ENCODE peak calls at places on chromosomes 3 and 15, in ten cellular contexts. E is hepatocyte, F is fibroblast of pulmonary artery, N is transverse colon, R is Calu3, U is GM20000, D is neural crest cell, I is testis, P is thoracic aorta, J is MCF 10A. H is an unnamed sample.

GRCh38 chr3:144185291-144185690 is 213.7 kb downstream of the DIPK2A start:
- DNase-seq in E (no peak), F (no peak), N (no peak), R (no peak), U (no peak), D (no peak), I (no peak), P (no peak), J (no peak), H (no peak)

GRCh38 chr15:90893175-90894090 is 9.1 kb downstream of the FES start:
- DNase-seq in E (no peak), F (no peak), N (no peak), R (no peak), U (no peak), D (no peak), I (no peak), P (no peak), J (no peak), H (no peak)

GRCh38 chr3:33131328-33132018 is 17.7 kb downstream of the CRTAP start:
- DNase-seq in E (peak), F (peak), N (no peak), R (peak), U (peak), D (peak), I (peak), P (no peak), J (peak), H (no peak)

GRCh38 chr15:70100495-70101331 is 3.0 kb upstream of the TLE3 start:
- DNase-seq in E (peak), F (peak), N (peak), R (peak), U (peak), D (peak), I (peak), P (no peak), J (peak), H (no peak)

GRCh38 chr3:59424268-59425010 is 374.6 kb upstream of the CFAP20DC start:
- DNase-seq in E (no peak), F (peak), N (no peak), R (no peak), U (peak), D (no peak), I (no peak), P (no peak), J (peak), H (no peak)

GRCh38 chr3:65979152-65979551 is 59.6 kb downstream of the MAGI1 start:
- DNase-seq in E (no peak), F (peak), N (no peak), R (no peak), U (no peak), D (no peak), I (no peak), P (peak), J (no peak), H (no peak)

GRCh38 chr3:46464326-46465195 is at the start of gene LTF:
- DNase-seq in E (no peak), F (no peak), N (no peak), R (no peak), U (no peak), D (no peak), I (no peak), P (no peak), J (no peak), H (no peak)

GRCh38 chr3:196563721-196564225 is 4.6 kb downstream of the WDR53 start:
- DNase-seq in E (no peak), F (peak), N (no peak), R (no peak), U (no peak), D (no peak), I (no peak), P (no peak), J (peak), H (no peak)

GRCh38 chr3:184022323-184022722 is 4.6 kb upstream of the ABCC5 start:
- DNase-seq in E (no peak), F (no peak), N (no peak), R (no peak), U (no peak), D (no peak), I (no peak), P (no peak), J (no peak), H (no peak)

GRCh38 chr3:49164983-49165720 is 979 bp downstream of the CCDC71 start:
- DNase-seq in E (no peak), F (no peak), N (no peak), R (no peak), U (no peak), D (no peak), I (no peak), P (no peak), J (no peak), H (no peak)

GRCh38 chr3:23806322-23807160 is 786 bp downstream of the UBE2E1 start:
- DNase-seq in E (peak), F (peak), N (peak), R (peak), U (peak), D (peak), I (peak), P (no peak), J (no peak), H (no peak)

GRCh38 chr3:42159147-42159546 is 68.0 kb downstream of the TRAK1 start:
- DNase-seq in E (no peak), F (no peak), N (no peak), R (no peak), U (no peak), D (no peak), I (no peak), P (no peak), J (no peak), H (no peak)

GRCh38 chr3:13142552-13143380 is 69.5 kb upstream of the IQSEC1 start:
- DNase-seq in E (no peak), F (no peak), N (peak), R (no peak), U (no peak), D (no peak), I (no peak), P (no peak), J (no peak), H (peak)

GRCh38 chr15:60120100-60120499 is 116.0 kb downstream of the FOXB1 start:
- DNase-seq in E (no peak), F (no peak), N (no peak), R (no peak), U (no peak), D (no peak), I (no peak), P (no peak), J (no peak), H (no peak)

GRCh38 chr15:48096813-48097212 is 24.0 kb upstream of the SLC24A5 start:
- DNase-seq in E (no peak), F (peak), N (no peak), R (no peak), U (no peak), D (no peak), I (no peak), P (no peak), J (peak), H (no peak)

GRCh38 chr15:63348392-63348791 is 33.3 kb downstream of the CA12 start:
- DNase-seq in E (peak), F (peak), N (peak), R (peak), U (no peak), D (no peak), I (peak), P (no peak), J (peak), H (no peak)

GRCh38 chr3:64188810-64189560 is 36.3 kb downstream of the PRICKLE2 start:
- DNase-seq in E (peak), F (peak), N (no peak), R (peak), U (no peak), D (no peak), I (no peak), P (peak), J (peak), H (no peak)

GRCh38 chr3:50168388-50168787 is 13.3 kb downstream of the SEMA3F start:
- DNase-seq in E (no peak), F (no peak), N (no peak), R (no peak), U (no peak), D (no peak), I (no peak), P (no peak), J (no peak), H (no peak)

GRCh38 chr3:196144383-196145105 is 62.7 kb upstream of the TFRC start:
- DNase-seq in E (no peak), F (peak), N (no peak), R (no peak), U (no peak), D (no peak), I (no peak), P (no peak), J (peak), H (no peak)

GRCh38 chr15:64096486-64097431 is 977 bp downstream of the SNX1 start:
- DNase-seq in E (peak), F (peak), N (no peak), R (peak), U (peak), D (no peak), I (no peak), P (no peak), J (peak), H (no peak)

GRCh38 chr3:10927551-10927950 is 65.0 kb upstream of the SLC6A1 start:
- DNase-seq in E (no peak), F (no peak), N (no peak), R (no peak), U (no peak), D (no peak), I (no peak), P (no peak), J (peak), H (no peak)

GRCh38 chr3:102083971-102084370 is 234.7 kb downstream of the NFKBIZ start:
- DNase-seq in E (no peak), F (peak), N (no peak), R (no peak), U (no peak), D (no peak), I (no peak), P (no peak), J (no peak), H (no peak)

GRCh38 chr3:156865732-156866131 is 39.6 kb downstream of the LEKR1 start:
- DNase-seq in E (no peak), F (peak), N (no peak), R (no peak), U (no peak), D (no peak), I (no peak), P (no peak), J (no peak), H (no peak)

GRCh38 chr3:177437513-177438337 is 240.4 kb upstream of the TBL1XR1 start:
- DNase-seq in E (no peak), F (no peak), N (no peak), R (no peak), U (no peak), D (no peak), I (no peak), P (no peak), J (no peak), H (no peak)

GRCh38 chr3:58333206-58334012 is 717 bp downstream of the PXK start:
- DNase-seq in E (peak), F (peak), N (peak), R (peak), U (peak), D (peak), I (peak), P (no peak), J (peak), H (no peak)
- TF ChIP-seq CTCF in E (peak), F (peak), N (no peak), R (no peak), U (peak), D (no peak), I (no peak), P (no peak), J (no peak), H (no peak)

GRCh38 chr3:134378384-134378783 is 4.1 kb upstream of the AMOTL2 start:
- DNase-seq in E (peak), F (peak), N (peak), R (peak), U (peak), D (no peak), I (peak), P (no peak), J (peak), H (no peak)
- TF ChIP-seq CTCF in E (peak), F (peak), N (peak), R (peak), U (no peak), D (peak), I (no peak), P (peak), J (no peak), H (no peak)

GRCh38 chr3:168951368-168951767 is 712.1 kb downstream of the MECOM start:
- DNase-seq in E (no peak), F (no peak), N (no peak), R (peak), U (no peak), D (no peak), I (no peak), P (no peak), J (peak), H (no peak)

GRCh38 chr3:168956087-168956486 is 707.4 kb downstream of the MECOM start:
- DNase-seq in E (no peak), F (no peak), N (no peak), R (no peak), U (no peak), D (no peak), I (no peak), P (no peak), J (no peak), H (no peak)

GRCh38 chr3:168951884-168952283 is 711.6 kb downstream of the MECOM start:
- DNase-seq in E (no peak), F (no peak), N (no peak), R (peak), U (no peak), D (no peak), I (no peak), P (no peak), J (no peak), H (no peak)

DNA sequence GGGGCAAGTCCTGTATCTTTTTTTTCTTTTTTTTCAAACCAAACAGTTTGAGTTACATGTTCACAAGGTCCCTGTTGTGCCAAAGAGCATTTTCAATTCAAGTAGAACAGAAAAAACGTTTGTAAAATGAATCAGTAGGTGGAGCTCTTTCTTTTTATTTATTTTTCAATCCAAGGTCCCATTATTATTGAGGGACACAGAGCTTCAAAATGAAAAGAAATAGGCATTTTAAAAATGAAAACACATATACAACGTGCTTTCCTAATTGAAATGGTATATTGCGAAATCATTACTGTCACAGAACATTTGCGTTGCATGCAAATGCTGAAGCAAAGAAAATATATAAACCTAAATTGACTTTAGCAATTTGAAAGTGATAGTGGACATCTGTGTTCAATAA is 711.0 kb downstream of the MECOM start:
- DNase-seq in E (no peak), F (peak), N (no peak), R (no peak), U (no peak), D (no peak), I (no peak), P (no peak), J (peak), H (no peak)
- TF ChIP-seq CTCF in E (peak), F (peak), N (no peak), R (no peak), U (no peak), D (peak), I (no peak), P (peak), J (peak), H (no peak)

DNA sequence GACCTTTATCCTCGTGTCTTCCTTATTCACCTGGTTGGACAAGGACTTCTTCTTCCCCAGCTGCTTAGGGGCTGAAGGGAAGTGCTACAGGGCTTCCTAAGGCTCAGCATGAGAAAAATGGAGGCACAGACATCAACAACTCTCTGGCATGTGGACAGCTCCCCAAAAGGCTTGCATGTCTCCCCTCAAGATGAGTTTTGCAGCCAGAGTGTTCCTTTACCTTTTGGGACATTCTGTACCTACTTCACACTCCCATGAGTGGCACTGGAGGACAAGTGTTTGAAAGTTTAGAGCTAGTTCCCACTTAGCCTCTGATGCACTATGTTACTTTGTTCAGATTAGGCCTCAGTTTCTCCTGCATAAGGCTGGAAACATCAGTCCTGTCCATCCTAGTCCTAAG is 77.1 kb upstream of the HACD2 start:
- DNase-seq in E (no peak), F (no peak), N (no peak), R (no peak), U (no peak), D (no peak), I (no peak), P (no peak), J (no peak), H (no peak)
- TF ChIP-seq CTCF in E (no peak), F (no peak), N (no peak), R (no peak), U (no peak), D (no peak), I (no peak), P (no peak), J (no peak), H (no peak)

H was measured in CD14-positive monocyte.